ENCODE peak calls at places on chromosomes 3 and 15, in six cellular contexts. One of them, this sample, is unnamed.

GRCh38 chr15:89340586-89340985 is 6.0 kb upstream of the POLG start:
- DNase-seq in activated CD4-positive, alpha-beta T cell treated with anti-CD3 and anti-CD28 coated beads, Interleukin-2, amount 10 ng/mL, durations not matched to agents 7 days and 5 days: no peak
- DNase-seq in Peyer's patch: no peak
- DNase-seq in ureter: no peak
- DNase-seq in CD8-positive, alpha-beta T cell: no peak
- DNase-seq in stimulated activated naive CD8-positive, alpha-beta T cell treated with anti-CD3 and anti-CD28 coated beads, Interleukin-15, Interleukin-2, amounts not matched to agents 100 U/mL and 50 U/mL, for 24 hours: no peak
- DNase-seq in this sample: no peak

GRCh38 chr15:68666812-68667450 is 88.1 kb downstream of the CORO2B start:
- DNase-seq in activated CD4-positive, alpha-beta T cell treated with anti-CD3 and anti-CD28 coated beads, Interleukin-2, amount 10 ng/mL, durations not matched to agents 7 days and 5 days: no peak
- DNase-seq in Peyer's patch: no peak
- DNase-seq in ureter: no peak
- DNase-seq in CD8-positive, alpha-beta T cell: no peak
- DNase-seq in stimulated activated naive CD8-positive, alpha-beta T cell treated with anti-CD3 and anti-CD28 coated beads, Interleukin-15, Interleukin-2, amounts not matched to agents 100 U/mL and 50 U/mL, for 24 hours: no peak
- DNase-seq in this sample: no peak

GRCh38 chr3:18301781-18302180 is 123.4 kb downstream of the SATB1 start:
- DNase-seq in activated CD4-positive, alpha-beta T cell treated with anti-CD3 and anti-CD28 coated beads, Interleukin-2, amount 10 ng/mL, durations not matched to agents 7 days and 5 days: no peak
- DNase-seq in Peyer's patch: no peak
- DNase-seq in ureter: no peak
- DNase-seq in CD8-positive, alpha-beta T cell: no peak
- DNase-seq in stimulated activated naive CD8-positive, alpha-beta T cell treated with anti-CD3 and anti-CD28 coated beads, Interleukin-15, Interleukin-2, amounts not matched to agents 100 U/mL and 50 U/mL, for 24 hours: no peak
- DNase-seq in this sample: no peak

GRCh38 chr3:14253022-14253761 is 74.6 kb downstream of the LSM3 start:
- DNase-seq in activated CD4-positive, alpha-beta T cell treated with anti-CD3 and anti-CD28 coated beads, Interleukin-2, amount 10 ng/mL, durations not matched to agents 7 days and 5 days: no peak
- DNase-seq in Peyer's patch: no peak
- DNase-seq in ureter: no peak
- DNase-seq in CD8-positive, alpha-beta T cell: no peak
- DNase-seq in stimulated activated naive CD8-positive, alpha-beta T cell treated with anti-CD3 and anti-CD28 coated beads, Interleukin-15, Interleukin-2, amounts not matched to agents 100 U/mL and 50 U/mL, for 24 hours: no peak
- DNase-seq in this sample: no peak

GRCh38 chr3:129383292-129383860 is 45.1 kb downstream of the EFCAB12 start:
- DNase-seq in activated CD4-positive, alpha-beta T cell treated with anti-CD3 and anti-CD28 coated beads, Interleukin-2, amount 10 ng/mL, durations not matched to agents 7 days and 5 days: peak
- DNase-seq in Peyer's patch: no peak
- DNase-seq in ureter: no peak
- DNase-seq in CD8-positive, alpha-beta T cell: peak
- DNase-seq in stimulated activated naive CD8-positive, alpha-beta T cell treated with anti-CD3 and anti-CD28 coated beads, Interleukin-15, Interleukin-2, amounts not matched to agents 100 U/mL and 50 U/mL, for 24 hours: peak
- DNase-seq in this sample: peak

GRCh38 chr3:13167829-13168228 is 94.6 kb upstream of the IQSEC1 start:
- DNase-seq in activated CD4-positive, alpha-beta T cell treated with anti-CD3 and anti-CD28 coated beads, Interleukin-2, amount 10 ng/mL, durations not matched to agents 7 days and 5 days: no peak
- DNase-seq in Peyer's patch: no peak
- DNase-seq in ureter: no peak
- DNase-seq in CD8-positive, alpha-beta T cell: no peak
- DNase-seq in stimulated activated naive CD8-positive, alpha-beta T cell treated with anti-CD3 and anti-CD28 coated beads, Interleukin-15, Interleukin-2, amounts not matched to agents 100 U/mL and 50 U/mL, for 24 hours: no peak
- DNase-seq in this sample: no peak

GRCh38 chr3:4627651-4628375 is 134.7 kb downstream of the ITPR1 start:
- DNase-seq in activated CD4-positive, alpha-beta T cell treated with anti-CD3 and anti-CD28 coated beads, Interleukin-2, amount 10 ng/mL, durations not matched to agents 7 days and 5 days: no peak
- DNase-seq in Peyer's patch: no peak
- DNase-seq in ureter: no peak
- DNase-seq in CD8-positive, alpha-beta T cell: no peak
- DNase-seq in stimulated activated naive CD8-positive, alpha-beta T cell treated with anti-CD3 and anti-CD28 coated beads, Interleukin-15, Interleukin-2, amounts not matched to agents 100 U/mL and 50 U/mL, for 24 hours: no peak
- DNase-seq in this sample: no peak

GRCh38 chr3:122245513-122246174 is 62.2 kb downstream of the CASR start:
- DNase-seq in activated CD4-positive, alpha-beta T cell treated with anti-CD3 and anti-CD28 coated beads, Interleukin-2, amount 10 ng/mL, durations not matched to agents 7 days and 5 days: no peak
- DNase-seq in Peyer's patch: no peak
- DNase-seq in ureter: no peak
- DNase-seq in CD8-positive, alpha-beta T cell: no peak
- DNase-seq in stimulated activated naive CD8-positive, alpha-beta T cell treated with anti-CD3 and anti-CD28 coated beads, Interleukin-15, Interleukin-2, amounts not matched to agents 100 U/mL and 50 U/mL, for 24 hours: no peak
- DNase-seq in this sample: no peak

GRCh38 chr3:97937205-97937604 is 35.0 kb downstream of the RIOX2 start:
- DNase-seq in activated CD4-positive, alpha-beta T cell treated with anti-CD3 and anti-CD28 coated beads, Interleukin-2, amount 10 ng/mL, durations not matched to agents 7 days and 5 days: no peak
- DNase-seq in Peyer's patch: no peak
- DNase-seq in ureter: no peak
- DNase-seq in CD8-positive, alpha-beta T cell: no peak
- DNase-seq in stimulated activated naive CD8-positive, alpha-beta T cell treated with anti-CD3 and anti-CD28 coated beads, Interleukin-15, Interleukin-2, amounts not matched to agents 100 U/mL and 50 U/mL, for 24 hours: no peak
- DNase-seq in this sample: no peak

GRCh38 chr3:154324919-154325318 is 632 bp upstream of the DHX36 start:
- DNase-seq in activated CD4-positive, alpha-beta T cell treated with anti-CD3 and anti-CD28 coated beads, Interleukin-2, amount 10 ng/mL, durations not matched to agents 7 days and 5 days: no peak
- DNase-seq in Peyer's patch: no peak
- DNase-seq in ureter: no peak
- DNase-seq in CD8-positive, alpha-beta T cell: no peak
- DNase-seq in stimulated activated naive CD8-positive, alpha-beta T cell treated with anti-CD3 and anti-CD28 coated beads, Interleukin-15, Interleukin-2, amounts not matched to agents 100 U/mL and 50 U/mL, for 24 hours: no peak
- DNase-seq in this sample: no peak

GRCh38 chr3:129386984-129387383 is 41.5 kb downstream of the EFCAB12 start:
- DNase-seq in activated CD4-positive, alpha-beta T cell treated with anti-CD3 and anti-CD28 coated beads, Interleukin-2, amount 10 ng/mL, durations not matched to agents 7 days and 5 days: no peak
- DNase-seq in Peyer's patch: no peak
- DNase-seq in ureter: no peak
- DNase-seq in CD8-positive, alpha-beta T cell: no peak
- DNase-seq in stimulated activated naive CD8-positive, alpha-beta T cell treated with anti-CD3 and anti-CD28 coated beads, Interleukin-15, Interleukin-2, amounts not matched to agents 100 U/mL and 50 U/mL, for 24 hours: no peak
- DNase-seq in this sample: no peak

GRCh38 chr15:87618203-87618725 is 638.3 kb downstream of the NTRK3 start:
- DNase-seq in activated CD4-positive, alpha-beta T cell treated with anti-CD3 and anti-CD28 coated beads, Interleukin-2, amount 10 ng/mL, durations not matched to agents 7 days and 5 days: no peak
- DNase-seq in Peyer's patch: no peak
- DNase-seq in ureter: no peak
- DNase-seq in CD8-positive, alpha-beta T cell: no peak
- DNase-seq in stimulated activated naive CD8-positive, alpha-beta T cell treated with anti-CD3 and anti-CD28 coated beads, Interleukin-15, Interleukin-2, amounts not matched to agents 100 U/mL and 50 U/mL, for 24 hours: no peak
- DNase-seq in this sample: no peak

GRCh38 chr15:62472616-62473299 is 307.7 kb upstream of the C2CD4B start:
- DNase-seq in activated CD4-positive, alpha-beta T cell treated with anti-CD3 and anti-CD28 coated beads, Interleukin-2, amount 10 ng/mL, durations not matched to agents 7 days and 5 days: no peak
- DNase-seq in Peyer's patch: no peak
- DNase-seq in ureter: no peak
- DNase-seq in CD8-positive, alpha-beta T cell: no peak
- DNase-seq in stimulated activated naive CD8-positive, alpha-beta T cell treated with anti-CD3 and anti-CD28 coated beads, Interleukin-15, Interleukin-2, amounts not matched to agents 100 U/mL and 50 U/mL, for 24 hours: no peak
- DNase-seq in this sample: no peak

GRCh38 chr15:43242616-43243015 is 21.8 kb upstream of the EPB42 start:
- DNase-seq in activated CD4-positive, alpha-beta T cell treated with anti-CD3 and anti-CD28 coated beads, Interleukin-2, amount 10 ng/mL, durations not matched to agents 7 days and 5 days: no peak
- DNase-seq in Peyer's patch: no peak
- DNase-seq in ureter: no peak
- DNase-seq in CD8-positive, alpha-beta T cell: no peak
- DNase-seq in stimulated activated naive CD8-positive, alpha-beta T cell treated with anti-CD3 and anti-CD28 coated beads, Interleukin-15, Interleukin-2, amounts not matched to agents 100 U/mL and 50 U/mL, for 24 hours: no peak
- DNase-seq in this sample: no peak

GRCh38 chr15:62605292-62605691 is 437.3 kb upstream of the TPM1 start:
- DNase-seq in activated CD4-positive, alpha-beta T cell treated with anti-CD3 and anti-CD28 coated beads, Interleukin-2, amount 10 ng/mL, durations not matched to agents 7 days and 5 days: no peak
- DNase-seq in Peyer's patch: no peak
- DNase-seq in ureter: no peak
- DNase-seq in CD8-positive, alpha-beta T cell: no peak
- DNase-seq in stimulated activated naive CD8-positive, alpha-beta T cell treated with anti-CD3 and anti-CD28 coated beads, Interleukin-15, Interleukin-2, amounts not matched to agents 100 U/mL and 50 U/mL, for 24 hours: no peak
- DNase-seq in this sample: no peak

GRCh38 chr3:49424816-49425215 is 2.5 kb upstream of the AMT start:
- DNase-seq in activated CD4-positive, alpha-beta T cell treated with anti-CD3 and anti-CD28 coated beads, Interleukin-2, amount 10 ng/mL, durations not matched to agents 7 days and 5 days: no peak
- DNase-seq in Peyer's patch: no peak
- DNase-seq in ureter: no peak
- DNase-seq in CD8-positive, alpha-beta T cell: no peak
- DNase-seq in stimulated activated naive CD8-positive, alpha-beta T cell treated with anti-CD3 and anti-CD28 coated beads, Interleukin-15, Interleukin-2, amounts not matched to agents 100 U/mL and 50 U/mL, for 24 hours: no peak
- DNase-seq in this sample: no peak

GRCh38 chr15:67121725-67122600 is 56.6 kb downstream of the SMAD3 start:
- DNase-seq in activated CD4-positive, alpha-beta T cell treated with anti-CD3 and anti-CD28 coated beads, Interleukin-2, amount 10 ng/mL, durations not matched to agents 7 days and 5 days: no peak
- DNase-seq in Peyer's patch: no peak
- DNase-seq in ureter: no peak
- DNase-seq in CD8-positive, alpha-beta T cell: no peak
- DNase-seq in stimulated activated naive CD8-positive, alpha-beta T cell treated with anti-CD3 and anti-CD28 coated beads, Interleukin-15, Interleukin-2, amounts not matched to agents 100 U/mL and 50 U/mL, for 24 hours: no peak
- DNase-seq in this sample: no peak

GRCh38 chr15:70281811-70282307 is 184.1 kb upstream of the TLE3 start:
- DNase-seq in activated CD4-positive, alpha-beta T cell treated with anti-CD3 and anti-CD28 coated beads, Interleukin-2, amount 10 ng/mL, durations not matched to agents 7 days and 5 days: no peak
- DNase-seq in Peyer's patch: peak
- DNase-seq in ureter: no peak
- DNase-seq in CD8-positive, alpha-beta T cell: no peak
- DNase-seq in stimulated activated naive CD8-positive, alpha-beta T cell treated with anti-CD3 and anti-CD28 coated beads, Interleukin-15, Interleukin-2, amounts not matched to agents 100 U/mL and 50 U/mL, for 24 hours: no peak
- DNase-seq in this sample: no peak

GRCh38 chr3:120326784-120327183 is 22.4 kb downstream of the LRRC58 start:
- DNase-seq in activated CD4-positive, alpha-beta T cell treated with anti-CD3 and anti-CD28 coated beads, Interleukin-2, amount 10 ng/mL, durations not matched to agents 7 days and 5 days: no peak
- DNase-seq in Peyer's patch: no peak
- DNase-seq in ureter: no peak
- DNase-seq in CD8-positive, alpha-beta T cell: no peak
- DNase-seq in stimulated activated naive CD8-positive, alpha-beta T cell treated with anti-CD3 and anti-CD28 coated beads, Interleukin-15, Interleukin-2, amounts not matched to agents 100 U/mL and 50 U/mL, for 24 hours: no peak
- DNase-seq in this sample: no peak

GRCh38 chr3:183844606-183845005 is 19.2 kb upstream of the MAP6D1 start:
- DNase-seq in activated CD4-positive, alpha-beta T cell treated with anti-CD3 and anti-CD28 coated beads, Interleukin-2, amount 10 ng/mL, durations not matched to agents 7 days and 5 days: no peak
- DNase-seq in Peyer's patch: no peak
- DNase-seq in ureter: no peak
- DNase-seq in CD8-positive, alpha-beta T cell: no peak
- DNase-seq in stimulated activated naive CD8-positive, alpha-beta T cell treated with anti-CD3 and anti-CD28 coated beads, Interleukin-15, Interleukin-2, amounts not matched to agents 100 U/mL and 50 U/mL, for 24 hours: no peak
- DNase-seq in this sample: no peak

GRCh38 chr3:52437326-52438103 is 7.4 kb downstream of the SEMA3G start:
- DNase-seq in activated CD4-positive, alpha-beta T cell treated with anti-CD3 and anti-CD28 coated beads, Interleukin-2, amount 10 ng/mL, durations not matched to agents 7 days and 5 days: no peak
- DNase-seq in Peyer's patch: peak
- DNase-seq in ureter: no peak
- DNase-seq in CD8-positive, alpha-beta T cell: no peak
- DNase-seq in stimulated activated naive CD8-positive, alpha-beta T cell treated with anti-CD3 and anti-CD28 coated beads, Interleukin-15, Interleukin-2, amounts not matched to agents 100 U/mL and 50 U/mL, for 24 hours: no peak
- DNase-seq in this sample: no peak

GRCh38 chr3:108319428-108320053 is 23.2 kb downstream of the HHLA2 start:
- DNase-seq in activated CD4-positive, alpha-beta T cell treated with anti-CD3 and anti-CD28 coated beads, Interleukin-2, amount 10 ng/mL, durations not matched to agents 7 days and 5 days: no peak
- DNase-seq in Peyer's patch: no peak
- DNase-seq in ureter: peak
- DNase-seq in CD8-positive, alpha-beta T cell: no peak
- DNase-seq in stimulated activated naive CD8-positive, alpha-beta T cell treated with anti-CD3 and anti-CD28 coated beads, Interleukin-15, Interleukin-2, amounts not matched to agents 100 U/mL and 50 U/mL, for 24 hours: no peak
- DNase-seq in this sample: no peak

GRCh38 chr15:63488432-63488910 is 15.9 kb upstream of the USP3 start:
- DNase-seq in activated CD4-positive, alpha-beta T cell treated with anti-CD3 and anti-CD28 coated beads, Interleukin-2, amount 10 ng/mL, durations not matched to agents 7 days and 5 days: no peak
- DNase-seq in Peyer's patch: no peak
- DNase-seq in ureter: no peak
- DNase-seq in CD8-positive, alpha-beta T cell: no peak
- DNase-seq in stimulated activated naive CD8-positive, alpha-beta T cell treated with anti-CD3 and anti-CD28 coated beads, Interleukin-15, Interleukin-2, amounts not matched to agents 100 U/mL and 50 U/mL, for 24 hours: no peak
- DNase-seq in this sample: no peak

GRCh38 chr3:46900007-46900292 is 22.4 kb downstream of the PTH1R start:
- DNase-seq in activated CD4-positive, alpha-beta T cell treated with anti-CD3 and anti-CD28 coated beads, Interleukin-2, amount 10 ng/mL, durations not matched to agents 7 days and 5 days: no peak
- DNase-seq in Peyer's patch: no peak
- DNase-seq in ureter: no peak
- DNase-seq in CD8-positive, alpha-beta T cell: no peak
- DNase-seq in stimulated activated naive CD8-positive, alpha-beta T cell treated with anti-CD3 and anti-CD28 coated beads, Interleukin-15, Interleukin-2, amounts not matched to agents 100 U/mL and 50 U/mL, for 24 hours: no peak
- DNase-seq in this sample: no peak

GRCh38 chr15:56758770-56759449 is 25.6 kb upstream of the ZNF280D start:
- DNase-seq in activated CD4-positive, alpha-beta T cell treated with anti-CD3 and anti-CD28 coated beads, Interleukin-2, amount 10 ng/mL, durations not matched to agents 7 days and 5 days: no peak
- DNase-seq in Peyer's patch: no peak
- DNase-seq in ureter: no peak
- DNase-seq in CD8-positive, alpha-beta T cell: no peak
- DNase-seq in stimulated activated naive CD8-positive, alpha-beta T cell treated with anti-CD3 and anti-CD28 coated beads, Interleukin-15, Interleukin-2, amounts not matched to agents 100 U/mL and 50 U/mL, for 24 hours: no peak
- DNase-seq in this sample: no peak

GRCh38 chr3:44355634-44356033 is 17.1 kb downstream of the TCAIM start:
- DNase-seq in activated CD4-positive, alpha-beta T cell treated with anti-CD3 and anti-CD28 coated beads, Interleukin-2, amount 10 ng/mL, durations not matched to agents 7 days and 5 days: no peak
- DNase-seq in Peyer's patch: no peak
- DNase-seq in ureter: no peak
- DNase-seq in CD8-positive, alpha-beta T cell: no peak
- DNase-seq in stimulated activated naive CD8-positive, alpha-beta T cell treated with anti-CD3 and anti-CD28 coated beads, Interleukin-15, Interleukin-2, amounts not matched to agents 100 U/mL and 50 U/mL, for 24 hours: no peak
- DNase-seq in this sample: no peak

GRCh38 chr3:52527732-52528595 is 5.7 kb downstream of the NT5DC2 start:
- DNase-seq in activated CD4-positive, alpha-beta T cell treated with anti-CD3 and anti-CD28 coated beads, Interleukin-2, amount 10 ng/mL, durations not matched to agents 7 days and 5 days: no peak
- DNase-seq in Peyer's patch: peak
- DNase-seq in ureter: no peak
- DNase-seq in CD8-positive, alpha-beta T cell: no peak
- DNase-seq in stimulated activated naive CD8-positive, alpha-beta T cell treated with anti-CD3 and anti-CD28 coated beads, Interleukin-15, Interleukin-2, amounts not matched to agents 100 U/mL and 50 U/mL, for 24 hours: no peak
- DNase-seq in this sample: peak

GRCh38 chr3:134330895-134331810 is 43.1 kb downstream of the AMOTL2 start:
- DNase-seq in activated CD4-positive, alpha-beta T cell treated with anti-CD3 and anti-CD28 coated beads, Interleukin-2, amount 10 ng/mL, durations not matched to agents 7 days and 5 days: no peak
- DNase-seq in Peyer's patch: no peak
- DNase-seq in ureter: no peak
- DNase-seq in CD8-positive, alpha-beta T cell: no peak
- DNase-seq in stimulated activated naive CD8-positive, alpha-beta T cell treated with anti-CD3 and anti-CD28 coated beads, Interleukin-15, Interleukin-2, amounts not matched to agents 100 U/mL and 50 U/mL, for 24 hours: no peak
- DNase-seq in this sample: no peak

GRCh38 chr15:70245932-70246622 is 148.4 kb upstream of the TLE3 start:
- DNase-seq in activated CD4-positive, alpha-beta T cell treated with anti-CD3 and anti-CD28 coated beads, Interleukin-2, amount 10 ng/mL, durations not matched to agents 7 days and 5 days: no peak
- DNase-seq in Peyer's patch: no peak
- DNase-seq in ureter: no peak
- DNase-seq in CD8-positive, alpha-beta T cell: no peak
- DNase-seq in stimulated activated naive CD8-positive, alpha-beta T cell treated with anti-CD3 and anti-CD28 coated beads, Interleukin-15, Interleukin-2, amounts not matched to agents 100 U/mL and 50 U/mL, for 24 hours: no peak
- DNase-seq in this sample: peak

GRCh38 chr15:84690342-84690741 is 25.6 kb downstream of the SEC11A start:
- DNase-seq in activated CD4-positive, alpha-beta T cell treated with anti-CD3 and anti-CD28 coated beads, Interleukin-2, amount 10 ng/mL, durations not matched to agents 7 days and 5 days: no peak
- DNase-seq in Peyer's patch: no peak
- DNase-seq in ureter: no peak
- DNase-seq in CD8-positive, alpha-beta T cell: no peak
- DNase-seq in stimulated activated naive CD8-positive, alpha-beta T cell treated with anti-CD3 and anti-CD28 coated beads, Interleukin-15, Interleukin-2, amounts not matched to agents 100 U/mL and 50 U/mL, for 24 hours: no peak
- DNase-seq in this sample: no peak

GRCh38 chr3:104892044-104892443 is 474.7 kb upstream of the ALCAM start:
- DNase-seq in activated CD4-positive, alpha-beta T cell treated with anti-CD3 and anti-CD28 coated beads, Interleukin-2, amount 10 ng/mL, durations not matched to agents 7 days and 5 days: no peak
- DNase-seq in Peyer's patch: no peak
- DNase-seq in ureter: no peak
- DNase-seq in CD8-positive, alpha-beta T cell: no peak
- DNase-seq in stimulated activated naive CD8-positive, alpha-beta T cell treated with anti-CD3 and anti-CD28 coated beads, Interleukin-15, Interleukin-2, amounts not matched to agents 100 U/mL and 50 U/mL, for 24 hours: no peak
- DNase-seq in this sample: no peak

GRCh38 chr3:17945018-17945798 is 202.8 kb upstream of the TBC1D5 start:
- DNase-seq in activated CD4-positive, alpha-beta T cell treated with anti-CD3 and anti-CD28 coated beads, Interleukin-2, amount 10 ng/mL, durations not matched to agents 7 days and 5 days: no peak
- DNase-seq in Peyer's patch: no peak
- DNase-seq in ureter: no peak
- DNase-seq in CD8-positive, alpha-beta T cell: no peak
- DNase-seq in stimulated activated naive CD8-positive, alpha-beta T cell treated with anti-CD3 and anti-CD28 coated beads, Interleukin-15, Interleukin-2, amounts not matched to agents 100 U/mL and 50 U/mL, for 24 hours: no peak
- DNase-seq in this sample: no peak

GRCh38 chr3:143820466-143821221 is 27.6 kb downstream of the SLC9A9 start:
- DNase-seq in activated CD4-positive, alpha-beta T cell treated with anti-CD3 and anti-CD28 coated beads, Interleukin-2, amount 10 ng/mL, durations not matched to agents 7 days and 5 days: no peak
- DNase-seq in Peyer's patch: no peak
- DNase-seq in ureter: no peak
- DNase-seq in CD8-positive, alpha-beta T cell: no peak
- DNase-seq in stimulated activated naive CD8-positive, alpha-beta T cell treated with anti-CD3 and anti-CD28 coated beads, Interleukin-15, Interleukin-2, amounts not matched to agents 100 U/mL and 50 U/mL, for 24 hours: no peak
- DNase-seq in this sample: no peak

GRCh38 chr3:50365080-50365841 is 5.9 kb upstream of the TMEM115 start:
- DNase-seq in activated CD4-positive, alpha-beta T cell treated with anti-CD3 and anti-CD28 coated beads, Interleukin-2, amount 10 ng/mL, durations not matched to agents 7 days and 5 days: peak
- DNase-seq in Peyer's patch: peak
- DNase-seq in ureter: peak
- DNase-seq in CD8-positive, alpha-beta T cell: peak
- DNase-seq in stimulated activated naive CD8-positive, alpha-beta T cell treated with anti-CD3 and anti-CD28 coated beads, Interleukin-15, Interleukin-2, amounts not matched to agents 100 U/mL and 50 U/mL, for 24 hours: peak
- DNase-seq in this sample: peak

GRCh38 chr3:88362428-88362827 is 212.7 kb downstream of the C3orf38 start:
- DNase-seq in activated CD4-positive, alpha-beta T cell treated with anti-CD3 and anti-CD28 coated beads, Interleukin-2, amount 10 ng/mL, durations not matched to agents 7 days and 5 days: no peak
- DNase-seq in Peyer's patch: peak
- DNase-seq in ureter: no peak
- DNase-seq in CD8-positive, alpha-beta T cell: no peak
- DNase-seq in stimulated activated naive CD8-positive, alpha-beta T cell treated with anti-CD3 and anti-CD28 coated beads, Interleukin-15, Interleukin-2, amounts not matched to agents 100 U/mL and 50 U/mL, for 24 hours: no peak
- DNase-seq in this sample: no peak

This sample was measured in activated naive CD4-positive, alpha-beta T cell treated with anti-CD3 and anti-CD28 coated beads, Interleukin-2, amount 10 ng/mL, durations not matched to agents 7 days and 5 days.